ENCODE peak calls at places on chromosomes 6 and 20, in ten cellular contexts. E is BJ, M is fibroblast of the aortic adventitia, X is Peyer's patch, G is neural progenitor cell, W is RWPE2, T is brain microvascular endothelial cell, C is psoas muscle, S is astrocyte of the spinal cord, Y is left ventricle myocardium inferior. A is an unnamed sample.

GRCh38 chr6:50185006-50185405 is 135.3 kb upstream of the DEFB112 start:
- DNase-seq in M (no peak), C (no peak), G (peak; percentile 70), Y (no peak), E (no peak), S (no peak), W (no peak), T (no peak), X (no peak), A (no peak)

GRCh38 chr6:63446405-63446804 is 125.9 kb upstream of the LOC128125822 start:
- DNase-seq in T (no peak), M (no peak), Y (no peak), W (no peak), S (no peak), X (no peak), E (no peak), G (no peak), C (no peak), A (no peak)

GRCh38 chr6:39169448-39170344 is 54.7 kb upstream of the SAYSD1 start:
- DNase-seq in E (no peak), Y (no peak), C (no peak), T (no peak), M (no peak), G (no peak), X (peak; percentile 73), S (no peak), W (no peak), A (no peak)

GRCh38 chr20:26295006-26295405 is 598.4 kb upstream of the ZNF337 start:
- DNase-seq in S (no peak), W (no peak), M (peak; percentile 0), C (no peak), Y (no peak), X (no peak), G (no peak), E (no peak), T (no peak), A (peak; percentile 2)

GRCh38 chr20:38799248-38799647 is 6.2 kb upstream of the PPP1R16B start:
- DNase-seq in X (no peak), M (no peak), C (no peak), W (peak; percentile 35), G (no peak), Y (no peak), T (no peak), S (no peak), E (no peak), A (peak; percentile 32)

GRCh38 chr20:50475879-50476292 is 34.3 kb upstream of the PTPN1 start:
- DNase-seq in G (no peak), X (peak; percentile 63), W (no peak), E (no peak), S (peak; percentile 51), Y (no peak), C (no peak), T (peak; percentile 43), M (peak; percentile 57), A (peak; percentile 65)

GRCh38 chr6:113870917-113871316 is 13.8 kb downstream of the MARCKS start:
- DNase-seq in C (no peak), Y (no peak), E (no peak), T (no peak), X (no peak), G (no peak), W (no peak), S (no peak), M (no peak), A (no peak)

GRCh38 chr20:9294081-9294480 is 220.3 kb upstream of the LAMP5 start:
- DNase-seq in W (no peak), E (peak; percentile 51), G (no peak), S (peak; percentile 70), T (peak; percentile 41), C (no peak), X (no peak), Y (no peak), M (no peak), A (peak; percentile 26)

GRCh38 chr6:35368038-35368887 is 25.9 kb downstream of the PPARD start:
- DNase-seq in T (peak; percentile 51), W (no peak), X (no peak), M (peak; percentile 95), C (no peak), E (peak; percentile 13), G (no peak), S (peak; percentile 63), Y (no peak), A (peak; percentile 50)

GRCh38 chr20:46056027-46056833 is 27.2 kb downstream of the SLC12A5 start:
- DNase-seq in E (no peak), S (no peak), T (no peak), M (no peak), X (no peak), G (no peak), W (peak; percentile 71), Y (no peak), C (no peak), A (no peak)

GRCh38 chr20:1800777-1801176 is 94.4 kb upstream of the SIRPA start:
- DNase-seq in W (no peak), E (no peak), X (no peak), C (no peak), Y (no peak), M (peak; percentile 68), G (peak; percentile 19), S (peak; percentile 37), T (no peak), A (peak; percentile 61)

DNA sequence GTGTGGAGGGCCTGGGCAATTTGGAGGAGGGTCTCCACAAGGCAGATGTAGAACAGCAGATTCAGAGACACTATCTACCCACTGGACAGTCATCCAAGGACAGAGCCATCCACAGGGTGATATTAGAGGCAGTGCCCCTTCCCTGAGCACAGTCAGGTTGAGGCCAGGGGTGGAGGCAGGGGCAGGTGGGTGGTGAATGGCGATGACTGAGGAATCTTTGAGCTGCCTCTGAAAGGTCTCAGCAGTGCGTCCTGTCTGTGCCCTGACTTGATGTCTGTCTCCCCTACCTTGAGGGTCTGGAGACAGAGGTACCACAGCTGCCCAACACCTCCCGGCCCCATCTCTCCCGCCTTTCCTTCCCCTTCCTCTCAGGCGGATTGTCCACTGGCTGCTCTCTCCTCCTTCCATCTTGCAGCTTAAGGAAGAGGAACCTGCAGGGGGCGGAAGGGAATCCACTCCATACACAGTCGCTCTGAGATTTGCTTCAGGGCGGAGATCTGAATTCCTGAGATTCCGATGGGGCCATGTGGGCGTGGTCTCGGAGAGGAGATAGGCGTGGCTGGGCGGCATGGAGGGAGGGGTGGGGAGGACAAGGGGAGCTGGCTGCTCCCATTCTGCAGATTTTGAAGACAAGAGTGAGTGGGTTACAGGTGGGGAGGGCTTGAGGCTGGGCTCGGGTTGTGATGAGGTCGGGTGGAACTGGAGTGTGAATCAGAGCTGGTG is 1.7 kb downstream of the MUCL3 start:
- DNase-seq in T (peak; percentile 77), W (peak; percentile 88), G (peak; percentile 97), Y (peak; percentile 65), E (peak; percentile 35), M (peak; percentile 81), C (peak; percentile 70), S (peak; percentile 71), X (peak; percentile 70), A (peak; percentile 85)
- TF ChIP-seq CTCF in T (peak; percentile 86), W (peak; percentile 54), G (peak; percentile 67), Y (peak; percentile 52), E (peak; percentile 84), M (peak; percentile 72), C (peak; percentile 31), S (peak; percentile 64), X (no peak), A (peak; percentile 72)

GRCh38 chr6:28775405-28776129 is 148.2 kb downstream of the TRIM27 start:
- DNase-seq in C (no peak), S (no peak), E (no peak), Y (no peak), X (no peak), W (no peak), M (no peak), G (peak; percentile 46), T (no peak), A (no peak)
- H3K4me3 ChIP-seq in C (no peak overlapping the region), S (no peak overlapping the region), E (no peak overlapping the region), Y (no peak overlapping the region), X (no peak overlapping the region), W (peak overlapping the region; percentile 4), M (no peak overlapping the region), G (peak overlapping the region; percentile 34), T (no peak overlapping the region), A (no peak overlapping the region)

GRCh38 chr20:43925786-43926185 is 11.1 kb downstream of the TOX2 start:
- DNase-seq in X (peak; percentile 52), C (no peak), T (no peak), M (peak; percentile 47), S (no peak), E (no peak), W (peak; percentile 77), Y (peak; percentile 30), G (no peak), A (peak; percentile 50)
- TF ChIP-seq CTCF in X (no peak), C (no peak), T (peak; percentile 19), M (no peak), S (no peak), E (peak; percentile 10), W (peak; percentile 73), Y (no peak), G (no peak), A (no peak)

DNA sequence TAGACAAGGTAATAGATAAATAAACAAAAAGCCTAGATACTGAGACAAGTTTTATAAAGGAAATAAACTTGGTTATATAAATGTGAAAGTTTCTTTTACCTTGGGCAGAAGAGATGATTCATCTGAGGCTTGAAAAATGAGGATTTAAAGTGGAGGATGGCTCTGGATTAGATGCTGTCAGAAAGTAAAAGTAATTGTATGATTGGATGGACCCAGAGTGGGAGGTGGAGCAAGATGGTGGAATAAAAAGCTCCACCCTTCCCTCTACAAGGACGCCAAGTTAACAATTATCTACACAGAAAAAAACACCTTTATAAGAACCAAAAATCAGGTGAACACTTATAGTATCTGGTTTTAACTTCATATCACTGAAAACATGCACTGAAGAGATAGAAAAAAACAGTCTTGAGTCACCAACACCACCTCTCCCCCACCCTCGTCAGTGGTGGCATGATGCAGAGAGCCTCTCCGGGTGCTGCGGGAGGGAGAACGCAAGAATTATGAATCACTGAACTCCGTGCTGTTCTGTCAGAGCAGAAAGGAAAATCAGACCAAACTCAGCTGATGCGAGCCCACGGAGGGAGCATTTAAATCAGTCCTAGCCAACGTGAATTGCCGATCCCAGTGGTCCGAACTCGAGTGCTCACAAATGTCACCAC is 84.7 kb upstream of the GJE1 start:
- DNase-seq in Y (no peak), G (no peak), C (no peak), E (no peak), X (no peak), T (no peak), S (no peak), W (no peak), M (no peak), A (no peak)
- H3K4me3 ChIP-seq in Y (no peak overlapping the region), G (no peak overlapping the region), C (no peak overlapping the region), E (no peak overlapping the region), X (no peak overlapping the region), T (no peak overlapping the region), S (no peak overlapping the region), W (no peak overlapping the region), M (no peak overlapping the region), A (no peak overlapping the region)

GRCh38 chr20:19056909-19057308 is 155.5 kb upstream of the SLC24A3 start:
- DNase-seq in T (no peak), Y (no peak), C (no peak), G (no peak), X (no peak), W (no peak), E (no peak), S (no peak), M (no peak), A (no peak)
- TF ChIP-seq CTCF in T (no peak), Y (no peak), C (no peak), G (peak; percentile 34), X (no peak), W (no peak), E (no peak), S (no peak), M (no peak), A (no peak)